ENCODE peak calls at places on chromosomes 5 and 9, in nine cellular contexts. S, V, M, N, Q, T, L, J and K are unnamed samples. For H3K4me1, the result is how much of the 10 kb centered on the place peaks cover.

GRCh38 chr5:157540707-157541451 is 34.7 kb downstream of the ADAM19 start:
- DNase-seq in S (no peak), V (peak), M (no peak), N (peak), Q (peak), T (peak), L (no peak), J (peak), K (no peak)

GRCh38 chr5:173969167-173970049 is 19.6 kb upstream of the C5orf47 start:
- DNase-seq in S (no peak), V (no peak), M (no peak), N (peak), Q (peak), T (no peak), L (no peak), J (no peak), K (no peak)

GRCh38 chr9:81613002-81613750 is 76.2 kb downstream of the TLE1 start:
- DNase-seq in S (no peak), V (peak), M (peak), N (peak), Q (no peak), T (no peak), L (no peak), J (no peak), K (no peak)

GRCh38 chr5:177967221-177967887 is 28.7 kb downstream of the PROP1 start:
- DNase-seq in S (no peak), V (no peak), M (no peak), N (no peak), Q (no peak), T (no peak), L (no peak), J (no peak), K (no peak)

GRCh38 chr5:55533806-55534435 is 843 bp downstream of the PLPP1 start:
- DNase-seq in S (peak), V (peak), M (no peak), N (peak), Q (no peak), T (peak), L (peak), J (peak), K (peak)

GRCh38 chr5:175686396-175686795 is 28.5 kb downstream of the HRH2 start:
- DNase-seq in S (no peak), V (no peak), M (no peak), N (no peak), Q (no peak), T (no peak), L (no peak), J (no peak), K (no peak)

GRCh38 chr5:119363936-119364335 is 8.1 kb downstream of the TNFAIP8 start:
- DNase-seq in S (no peak), V (no peak), M (no peak), N (no peak), Q (no peak), T (no peak), L (no peak), J (no peak), K (no peak)

GRCh38 chr5:102856374-102856748 is 101.3 kb downstream of the PAM start:
- DNase-seq in S (no peak), V (no peak), M (no peak), N (peak), Q (no peak), T (no peak), L (no peak), J (no peak), K (no peak)

GRCh38 chr5:55278778-55279177 is 28.7 kb downstream of the DHX29 start:
- DNase-seq in S (no peak), V (no peak), M (no peak), N (peak), Q (no peak), T (no peak), L (no peak), J (no peak), K (no peak)

GRCh38 chr5:6568383-6568782 is 64.5 kb downstream of the NSUN2 start:
- DNase-seq in S (no peak), V (no peak), M (no peak), N (no peak), Q (no peak), T (peak), L (no peak), J (no peak), K (no peak)

GRCh38 chr5:112861638-112861985 is 525 bp downstream of the SRP19 start:
- DNase-seq in S (no peak), V (no peak), M (no peak), N (no peak), Q (no peak), T (no peak), L (no peak), J (no peak), K (no peak)

GRCh38 chr9:124010665-124011321 is 775 bp upstream of the LHX2 start:
- DNase-seq in S (no peak), V (peak), M (no peak), N (no peak), Q (no peak), T (no peak), L (no peak), J (no peak), K (no peak)

GRCh38 chr5:3092211-3092610 is 340.7 kb upstream of the IRX2 start:
- DNase-seq in S (no peak), V (no peak), M (no peak), N (no peak), Q (no peak), T (no peak), L (no peak), J (no peak), K (no peak)

GRCh38 chr5:172078027-172078426 is 71.6 kb upstream of the FBXW11 start:
- DNase-seq in S (no peak), V (no peak), M (no peak), N (no peak), Q (no peak), T (no peak), L (peak), J (no peak), K (no peak)

GRCh38 chr5:176611435-176611834 is 1.5 kb upstream of the GPRIN1 start:
- DNase-seq in S (peak), V (no peak), M (no peak), N (peak), Q (peak), T (peak), L (peak), J (peak), K (peak)

GRCh38 chr9:137029058-137029922 is 1.3 kb upstream of the ABCA2 start:
- DNase-seq in S (peak), V (peak), M (no peak), N (peak), Q (peak), T (peak), L (peak), J (peak), K (peak)
- H3K4me1 ChIP-seq in S (under half), V (under half), M (under half), N (under half), Q (half or more), T (under half), L (under half), J (under half), K (under half)

GRCh38 chr9:111148994-111149759 is 110.9 kb upstream of the LPAR1 start:
- DNase-seq in S (peak), V (no peak), M (no peak), N (no peak), Q (no peak), T (no peak), L (no peak), J (no peak), K (no peak)
- TF ChIP-seq CTCF in S (no peak), V (peak), M (no peak), N (no peak), Q (no peak), T (no peak), L (peak), J (peak), K (no peak)

DNA sequence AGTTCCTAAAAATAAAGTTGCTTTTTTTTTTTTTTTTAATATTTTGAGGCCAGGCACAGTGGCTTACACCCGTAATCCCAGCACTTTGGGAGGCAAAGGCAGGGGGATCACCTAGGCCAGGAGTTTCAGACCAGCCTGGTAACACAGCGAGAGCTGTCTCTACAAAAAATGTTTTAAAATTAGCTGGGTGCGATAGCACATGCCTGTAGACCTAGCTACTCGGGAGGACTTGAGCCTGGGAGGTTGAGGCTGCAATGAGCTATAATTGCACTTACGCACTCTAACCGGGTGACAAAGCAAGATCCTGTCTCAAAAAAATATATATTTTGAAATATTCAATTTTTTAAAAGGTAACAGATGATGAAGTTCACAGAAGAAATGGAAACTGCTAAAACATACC is 22.9 kb downstream of the GOLPH3 start:
- DNase-seq in S (no peak), V (no peak), M (no peak), N (no peak), Q (no peak), T (no peak), L (no peak), J (no peak), K (no peak)
- H3K4me1 ChIP-seq in S (under half), V (under half), M (half or more), N (under half), Q (half or more), T (under half), L (under half), J (under half), K (under half)

DNA sequence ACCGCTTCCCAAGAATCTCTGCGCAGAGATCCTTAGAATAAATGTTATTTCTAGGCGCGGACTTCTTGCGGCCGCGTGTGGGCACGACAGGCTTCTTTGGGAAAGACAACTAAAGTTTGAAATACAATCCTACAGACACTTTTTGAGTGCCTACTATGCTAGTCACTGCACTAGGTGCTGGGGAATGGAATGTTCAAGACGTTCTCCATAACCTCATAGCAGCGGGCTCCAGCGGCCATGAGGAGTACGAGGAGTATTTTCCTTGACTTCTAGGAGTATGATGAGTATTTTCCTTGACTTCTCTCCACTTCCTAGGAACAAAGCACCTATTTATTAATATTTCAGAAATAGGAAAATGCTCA is 636 bp upstream of the PWWP2A start:
- DNase-seq in S (no peak), V (no peak), M (no peak), N (no peak), Q (no peak), T (no peak), L (no peak), J (no peak), K (no peak)
- TF ChIP-seq CTCF in S (no peak), V (peak), M (peak), N (peak), Q (peak), T (no peak), L (no peak), J (no peak), K (no peak)

GRCh38 chr5:14268236-14268701 is 125.1 kb downstream of the TRIO start:
- DNase-seq in S (no peak), V (no peak), M (peak), N (peak), Q (no peak), T (no peak), L (no peak), J (no peak), K (no peak)
- H3K4me1 ChIP-seq in S (under half), V (half or more), M (under half), N (under half), Q (half or more), T (under half), L (under half), J (under half), K (under half)

GRCh38 chr9:74697535-74697934 is 190.2 kb downstream of the TRPM6 start:
- DNase-seq in S (no peak), V (no peak), M (no peak), N (no peak), Q (no peak), T (no peak), L (no peak), J (no peak), K (no peak)

GRCh38 chr9:74696520-74696919 is 191.2 kb downstream of the TRPM6 start:
- DNase-seq in S (no peak), V (no peak), M (no peak), N (no peak), Q (no peak), T (no peak), L (no peak), J (no peak), K (no peak)
- TF ChIP-seq CTCF in S (no peak), V (no peak), M (no peak), N (no peak), Q (no peak), T (no peak), L (peak), J (no peak), K (no peak)

DNA sequence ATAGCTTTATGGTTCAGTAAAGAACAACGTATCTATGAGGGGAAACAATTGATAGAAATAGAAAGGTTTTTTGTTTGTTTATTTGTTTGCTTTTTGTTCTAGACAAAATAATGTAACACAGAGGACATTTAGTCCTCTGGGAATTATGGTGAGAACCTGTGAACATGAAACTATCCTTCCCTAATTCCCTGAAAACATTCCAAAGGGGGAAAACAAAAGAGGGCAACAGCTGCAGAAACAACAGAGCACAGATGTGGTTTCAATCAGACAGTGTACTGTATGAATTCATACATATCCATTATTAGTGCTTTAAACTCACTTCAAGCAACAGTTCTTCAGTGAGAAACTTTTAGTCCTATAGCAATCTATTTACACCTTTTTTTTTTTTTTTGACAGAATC is 1489.8 kb upstream of the C9orf72 start:
- DNase-seq in S (no peak), V (no peak), M (no peak), N (no peak), Q (no peak), T (no peak), L (no peak), J (no peak), K (no peak)
- H3K4me1 ChIP-seq in S (under half), V (under half), M (under half), N (under half), Q (under half), T (under half), L (under half), J (under half), K (under half)

GRCh38 chr9:97982719-97983523 is at the start of gene ANP32B:
- DNase-seq in S (peak), V (peak), M (peak), N (peak), Q (peak), T (peak), L (peak), J (peak), K (peak)
- TF ChIP-seq CTCF in S (peak), V (peak), M (peak), N (peak), Q (peak), T (peak), L (peak), J (peak), K (peak)

GRCh38 chr9:133121200-133122166 is at the start of gene RALGDS:
- DNase-seq in S (peak), V (peak), M (peak), N (peak), Q (peak), T (peak), L (peak), J (peak), K (peak)
- H3K4me1 ChIP-seq in S (half or more), V (under half), M (under half), N (under half), Q (half or more), T (under half), L (under half), J (under half), K (under half)

GRCh38 chr5:137831526-137831925 is 36.1 kb upstream of the MYOT start:
- DNase-seq in S (no peak), V (no peak), M (no peak), N (no peak), Q (no peak), T (no peak), L (no peak), J (no peak), K (no peak)
- TF ChIP-seq CTCF in S (no peak), V (peak), M (peak), N (no peak), Q (no peak), T (no peak), L (no peak), J (no peak), K (no peak)